ENCODE peak calls at places on chromosomes 3 and 15, in six cellular contexts. P, R, N, Q, W and L are unnamed samples.

GRCh38 chr3:136042608-136043221 is 77.2 kb downstream of the PPP2R3A start:
- DNase-seq in P (peak; percentile 70), R (no peak), N (no peak), Q (peak; percentile 15), W (peak; percentile 66), L (peak; percentile 82)

GRCh38 chr3:62938583-62938982 is 63.4 kb upstream of the CADPS start:
- DNase-seq in P (no peak), R (no peak), N (no peak), Q (no peak), W (no peak), L (no peak)

GRCh38 chr15:98823012-98823458 is 174.7 kb downstream of the IGF1R start:
- DNase-seq in P (peak; percentile 96), R (peak; percentile 83), N (peak; percentile 73), Q (no peak), W (peak; percentile 82), L (no peak)

GRCh38 chr15:55823191-55823670 is 80.3 kb upstream of the PRTG start:
- DNase-seq in P (peak; percentile 71), R (no peak), N (no peak), Q (no peak), W (peak; percentile 88), L (no peak)

GRCh38 chr3:108546692-108547091 is 36.3 kb upstream of the MYH15 start:
- DNase-seq in P (no peak), R (no peak), N (no peak), Q (no peak), W (no peak), L (no peak)

GRCh38 chr3:24963762-24964625 is 464.1 kb upstream of the RARB start:
- DNase-seq in P (peak; percentile 17), R (no peak), N (no peak), Q (peak; percentile 12), W (peak; percentile 45), L (peak; percentile 58)

GRCh38 chr3:117927831-117928230 is 1106.8 kb downstream of the IGSF11 start:
- DNase-seq in P (peak; percentile 19), R (no peak), N (no peak), Q (no peak), W (no peak), L (no peak)

GRCh38 chr3:177973241-177973840 is 562.9 kb upstream of the KCNMB2 start:
- DNase-seq in P (peak; percentile 59), R (no peak), N (no peak), Q (no peak), W (no peak), L (peak; percentile 46)

GRCh38 chr3:66401578-66402382 is 99.0 kb downstream of the LRIG1 start:
- DNase-seq in P (no peak), R (no peak), N (no peak), Q (no peak), W (no peak), L (no peak)

GRCh38 chr3:133927543-133928066 is 31.9 kb upstream of the RAB6B start:
- DNase-seq in P (no peak), R (peak; percentile 58), N (no peak), Q (peak; percentile 62), W (peak; percentile 42), L (peak; percentile 68)

DNA sequence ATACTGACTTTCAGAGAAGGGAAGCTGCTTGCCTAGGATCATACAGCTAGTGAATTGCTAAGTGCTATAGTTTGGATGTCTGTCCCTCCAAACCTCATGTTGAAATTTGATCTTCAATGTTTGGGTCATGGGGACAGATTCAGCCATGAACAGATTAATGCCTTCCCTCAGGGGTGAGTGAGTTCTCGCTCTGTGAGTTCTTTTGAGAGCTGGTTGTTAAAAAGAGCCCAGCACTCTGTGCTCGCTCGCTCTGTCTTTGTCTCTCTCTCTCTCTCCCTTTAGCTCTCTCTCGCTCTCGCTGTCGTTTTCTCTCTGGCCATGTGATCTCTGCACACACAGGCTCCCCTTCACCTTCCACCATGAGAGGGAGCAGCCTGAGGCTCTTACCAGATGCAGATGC is 14.9 kb downstream of the TRH start:
- DNase-seq in P (no peak), R (no peak), N (no peak), Q (no peak), W (no peak), L (no peak)
- H3K4me2 ChIP-seq in P (no peak overlapping the region), R (no peak overlapping the region), N (no peak overlapping the region), Q (no peak overlapping the region), W (no peak overlapping the region), L (no peak overlapping the region)

DNA sequence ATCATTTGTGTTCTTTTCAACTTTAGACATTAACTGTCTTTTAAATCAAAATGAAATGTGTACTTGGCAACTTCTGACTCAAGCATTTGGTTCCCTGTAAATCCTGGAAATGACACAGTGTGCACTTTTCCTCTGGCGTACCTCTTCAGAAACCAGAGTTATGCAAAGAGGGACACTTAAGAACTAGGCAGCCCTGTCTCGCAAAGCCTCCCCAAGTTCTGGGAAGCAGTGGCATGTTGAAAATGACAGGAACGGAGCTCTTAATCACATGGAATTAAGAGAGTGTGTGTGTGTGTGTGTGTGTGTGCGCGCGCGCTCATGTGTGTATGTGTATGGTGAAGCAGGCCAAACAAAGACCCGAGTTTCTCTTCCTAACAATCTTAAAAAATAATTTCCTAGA is 707.4 kb downstream of the MECOM start:
- DNase-seq in P (no peak), R (no peak), N (no peak), Q (no peak), W (no peak), L (no peak)
- H4K91ac ChIP-seq in P (no peak overlapping the region), R (no peak overlapping the region), N (no peak overlapping the region), Q (no peak overlapping the region), W (no peak overlapping the region), L (no peak overlapping the region)

GRCh38 chr3:30656624-30657141 is 50.3 kb downstream of the TGFBR2 start:
- DNase-seq in P (no peak), R (no peak), N (no peak), Q (no peak), W (no peak), L (no peak)

GRCh38 chr3:30654269-30654668 is 47.9 kb downstream of the TGFBR2 start:
- DNase-seq in P (no peak), R (no peak), N (no peak), Q (no peak), W (no peak), L (no peak)

GRCh38 chr3:30657914-30658313 is 51.5 kb downstream of the TGFBR2 start:
- DNase-seq in P (peak; percentile 23), R (no peak), N (no peak), Q (no peak), W (no peak), L (no peak)

GRCh38 chr3:30658328-30659052 is 52.1 kb downstream of the TGFBR2 start:
- DNase-seq in P (peak; percentile 79), R (no peak), N (no peak), Q (no peak), W (peak; percentile 88), L (no peak)

DNA sequence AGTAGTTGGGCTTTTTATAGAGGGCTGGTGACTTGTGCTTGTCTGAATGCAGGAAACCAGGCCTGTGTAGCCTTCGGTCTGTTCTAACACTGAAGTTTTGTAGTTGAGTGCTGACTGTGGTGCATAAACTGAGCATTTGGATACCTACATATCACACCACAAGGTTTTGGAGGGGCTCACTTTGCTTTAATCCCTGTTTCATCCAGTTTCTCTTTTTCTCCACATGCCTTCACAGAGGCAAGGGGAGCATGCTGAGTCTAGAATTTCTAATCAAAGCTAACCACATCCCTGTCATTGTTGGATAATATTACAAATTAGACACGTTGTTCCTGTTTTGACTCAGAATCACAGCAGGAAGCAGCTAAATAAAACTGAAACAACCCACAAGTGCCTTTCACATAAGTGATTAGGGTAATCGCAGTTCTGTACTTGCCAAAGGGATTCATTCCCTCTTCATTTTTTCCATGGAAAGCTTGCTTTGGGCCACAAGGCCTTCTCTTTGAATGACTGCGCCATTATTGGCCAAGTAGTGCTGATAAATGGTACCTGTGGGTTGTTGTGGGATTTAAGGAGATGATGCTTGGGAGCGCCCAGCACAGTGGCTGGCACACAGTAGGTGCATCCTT is 48.9 kb downstream of the TGFBR2 start:
- DNase-seq in P (peak; percentile 43), R (no peak), N (no peak), Q (no peak), W (peak; percentile 55), L (peak; percentile 7)
- H3K4me2 ChIP-seq in P (no peak overlapping the region), R (no peak overlapping the region), N (no peak overlapping the region), Q (no peak overlapping the region), W (no peak overlapping the region), L (no peak overlapping the region)

GRCh38 chr3:156626104-156626503 is 48.3 kb upstream of the TIPARP start:
- DNase-seq in P (no peak), R (no peak), N (no peak), Q (no peak), W (no peak), L (peak; percentile 80)

GRCh38 chr3:156630081-156630772 is 44.2 kb upstream of the TIPARP start:
- DNase-seq in P (peak; percentile 45), R (no peak), N (no peak), Q (peak; percentile 6), W (no peak), L (no peak)

GRCh38 chr3:156630773-156631093 is 43.7 kb upstream of the TIPARP start:
- DNase-seq in P (no peak), R (no peak), N (no peak), Q (peak; percentile 15), W (no peak), L (no peak)

GRCh38 chr3:156628836-156629618 is 45.4 kb upstream of the TIPARP start:
- DNase-seq in P (no peak), R (no peak), N (no peak), Q (no peak), W (no peak), L (peak; percentile 46)

DNA sequence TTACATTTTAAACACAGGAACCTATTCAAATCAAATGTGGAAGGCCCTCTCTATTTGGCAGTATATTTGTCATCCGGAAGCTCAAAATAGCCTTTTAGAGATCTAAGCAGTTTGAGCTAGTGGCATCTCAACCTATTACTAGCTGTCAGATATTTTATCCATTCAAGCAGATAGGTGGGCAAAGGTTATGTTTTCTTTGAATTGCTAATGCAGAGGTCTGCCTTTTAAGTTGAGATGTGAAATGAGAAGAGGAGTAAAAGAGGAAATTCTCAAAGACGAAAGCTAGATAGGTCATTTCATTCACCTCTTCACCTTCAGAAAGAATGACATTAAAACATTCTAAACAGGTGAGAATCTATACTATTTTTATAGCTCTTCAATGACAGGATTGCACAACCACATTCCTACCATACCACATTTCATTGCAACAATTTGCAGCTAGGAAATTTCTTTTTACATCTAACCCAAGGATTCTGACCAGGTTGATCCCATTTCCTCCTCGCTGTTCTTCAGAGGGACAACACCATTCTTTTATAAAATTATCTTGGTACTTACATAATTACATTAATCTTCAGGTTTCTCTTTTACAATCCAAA is 46.2 kb upstream of the TIPARP start:
- DNase-seq in P (peak; percentile 22), R (no peak), N (no peak), Q (no peak), W (no peak), L (peak; percentile 81)
- H4K91ac ChIP-seq in P (no peak overlapping the region), R (no peak overlapping the region), N (no peak overlapping the region), Q (no peak overlapping the region), W (no peak overlapping the region), L (no peak overlapping the region)

DNA sequence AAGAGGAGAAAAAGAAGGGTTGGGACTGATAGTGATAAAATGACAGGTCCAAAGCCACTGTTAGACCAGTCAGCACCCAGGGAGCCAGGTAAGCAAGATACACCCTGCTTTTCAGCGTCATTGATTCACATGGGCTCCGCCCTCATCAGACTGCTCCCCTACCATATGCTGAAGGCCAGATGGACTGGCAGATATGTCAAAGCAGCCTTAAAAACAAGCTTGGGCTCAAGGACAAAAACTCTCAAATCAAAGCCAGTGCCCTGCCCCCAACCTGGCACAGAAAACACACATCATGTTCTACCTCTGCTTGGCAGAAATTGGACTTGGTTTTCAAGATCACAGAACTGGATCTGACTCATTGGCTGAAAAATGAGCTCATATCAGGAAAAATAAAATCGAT is 33.4 kb downstream of the SH3BP5 start:
- DNase-seq in P (no peak), R (no peak), N (no peak), Q (no peak), W (no peak), L (no peak)
- H3K4me2 ChIP-seq in P (no peak overlapping the region), R (no peak overlapping the region), N (no peak overlapping the region), Q (no peak overlapping the region), W (no peak overlapping the region), L (no peak overlapping the region)